ENCODE peak calls at places on chromosome 9, in eight cellular contexts. A, C, E, U, D, T, L and P are unnamed samples.

GRCh38 chr9:35844628-35845301 is 15.7 kb downstream of the TMEM8B start:
- DNase-seq in A (no peak), U (no peak), C (peak; percentile 85), L (peak; percentile 68), D (peak; percentile 31), E (no peak), T (no peak), P (no peak)

GRCh38 chr9:112194969-112195431 is 19.9 kb upstream of the SUSD1 start:
- DNase-seq in D (no peak), T (no peak), E (no peak), U (no peak), L (no peak), A (no peak), C (peak; percentile 61), P (no peak)

GRCh38 chr9:134605351-134605968 is 36.1 kb upstream of the COL5A1 start:
- DNase-seq in L (peak; percentile 43), T (no peak), E (no peak), D (no peak), C (no peak), A (no peak), U (no peak), P (peak; percentile 72)

GRCh38 chr9:132806306-132806705 is 71.8 kb downstream of the AK8 start:
- DNase-seq in E (peak; percentile 24), A (no peak), L (no peak), T (no peak), U (no peak), D (no peak), C (no peak), P (peak; percentile 44)

GRCh38 chr9:95746408-95747165 is 128.9 kb upstream of the ERCC6L2 start:
- DNase-seq in L (no peak), A (no peak), E (no peak), U (no peak), T (no peak), C (no peak), D (no peak), P (no peak)

GRCh38 chr9:132857601-132858342 is 20.3 kb downstream of the AK8 start:
- DNase-seq in E (no peak), D (no peak), U (no peak), T (peak; percentile 45), L (no peak), C (no peak), A (no peak), P (no peak)

GRCh38 chr9:137241490-137242328 is 622 bp downstream of the TUBB4B start:
- DNase-seq in C (no peak), A (peak; percentile 85), U (no peak), L (peak; percentile 71), E (peak; percentile 90), T (peak; percentile 80), D (peak; percentile 41), P (no peak)

GRCh38 chr9:136117291-136118060 is 1.2 kb downstream of the TMEM250 start:
- DNase-seq in T (peak; percentile 71), D (no peak), L (no peak), C (no peak), A (no peak), E (no peak), U (no peak), P (no peak)

GRCh38 chr9:137745541-137745991 is 126.8 kb downstream of the EHMT1 start:
- DNase-seq in A (no peak), U (no peak), T (no peak), E (peak; percentile 71), D (peak; percentile 55), L (no peak), C (peak; percentile 36), P (no peak)

GRCh38 chr9:136833381-136834142 is 8.7 kb upstream of the AJM1 start:
- DNase-seq in T (no peak), L (no peak), D (no peak), E (peak; percentile 51), C (no peak), U (no peak), A (no peak), P (no peak)

GRCh38 chr9:114588671-114589526 is 1.3 kb downstream of the ATP6V1G1 start:
- DNase-seq in T (no peak), E (no peak), U (no peak), C (peak; percentile 42), D (no peak), A (no peak), L (no peak), P (no peak)

GRCh38 chr9:135320943-135321342 is 158.6 kb upstream of the PPP1R26 start:
- DNase-seq in C (no peak), T (no peak), A (no peak), L (no peak), D (no peak), U (no peak), E (no peak), P (no peak)

GRCh38 chr9:36317766-36318165 is 59.5 kb upstream of the GNE start:
- DNase-seq in T (peak; percentile 49), C (no peak), L (no peak), E (peak; percentile 96), A (no peak), D (no peak), U (no peak), P (no peak)

GRCh38 chr9:88488166-88488565 is 46.8 kb upstream of the NXNL2 start:
- DNase-seq in L (no peak), E (no peak), A (no peak), C (no peak), T (no peak), U (no peak), D (no peak), P (no peak)

GRCh38 chr9:22622823-22623222 is 176.2 kb downstream of the DMRTA1 start:
- DNase-seq in U (no peak), C (no peak), D (no peak), T (no peak), L (no peak), E (no peak), A (no peak), P (no peak)

GRCh38 chr9:4080889-4081548 is 218.8 kb downstream of the GLIS3 start:
- DNase-seq in D (no peak), U (no peak), C (no peak), L (no peak), A (no peak), E (no peak), T (no peak), P (no peak)

GRCh38 chr9:72540348-72540873 is 19.0 kb downstream of the TMC1 start:
- DNase-seq in U (no peak), A (no peak), T (no peak), E (no peak), C (peak; percentile 83), D (no peak), L (no peak), P (no peak)

GRCh38 chr9:83957029-83957513 is 22.9 kb downstream of the HNRNPK start:
- DNase-seq in U (no peak), T (no peak), C (no peak), A (no peak), D (no peak), E (no peak), L (no peak), P (no peak)

GRCh38 chr9:125486109-125486508 is 220.9 kb downstream of the MAPKAP1 start:
- DNase-seq in C (no peak), L (no peak), D (no peak), U (no peak), T (no peak), E (no peak), A (no peak), P (no peak)

DNA sequence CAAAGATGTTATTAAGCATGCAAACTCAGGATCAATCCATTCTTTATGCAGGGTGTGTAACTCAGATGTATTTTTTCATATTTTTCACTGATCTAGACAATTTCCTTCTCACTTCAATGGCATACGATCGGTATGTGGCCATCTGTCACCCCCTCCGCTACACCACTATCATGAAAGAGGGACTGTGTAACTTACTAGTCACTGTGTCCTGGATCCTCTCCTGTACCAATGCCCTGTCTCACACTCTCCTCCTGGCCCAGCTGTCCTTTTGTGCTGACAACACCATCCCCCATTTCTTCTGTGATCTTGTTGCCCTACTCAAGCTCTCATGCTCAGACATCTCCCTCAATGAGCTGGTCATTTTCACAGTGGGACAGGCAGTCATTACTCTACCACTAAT is 435 bp downstream of the OR1J4 start:
- DNase-seq in C (no peak), L (no peak), A (no peak), T (no peak), E (no peak), D (no peak), U (no peak), P (no peak)
- H3K9me3 ChIP-seq in C (no peaks in the 10 kb centered on the region), L (no peaks in the 10 kb centered on the region), A (no peaks in the 10 kb centered on the region), T (no peaks in the 10 kb centered on the region), E (no peaks in the 10 kb centered on the region), D (no peaks in the 10 kb centered on the region), U (no peaks in the 10 kb centered on the region), P (no peaks in the 10 kb centered on the region)

GRCh38 chr9:107946364-107947137 is 457.0 kb upstream of the KLF4 start:
- DNase-seq in C (no peak), E (no peak), U (no peak), A (no peak), L (no peak), D (no peak), T (no peak), P (no peak)

GRCh38 chr9:107951511-107951910 is 461.9 kb upstream of the KLF4 start:
- DNase-seq in D (no peak), C (no peak), A (no peak), L (no peak), E (no peak), T (no peak), U (no peak), P (no peak)

GRCh38 chr9:107948086-107948485 is 458.5 kb upstream of the KLF4 start:
- DNase-seq in L (no peak), C (no peak), T (no peak), E (no peak), D (no peak), U (no peak), A (no peak), P (no peak)

GRCh38 chr9:107948601-107949000 is 459.0 kb upstream of the KLF4 start:
- DNase-seq in L (no peak), A (no peak), D (no peak), C (peak; percentile 18), T (no peak), E (no peak), U (no peak), P (no peak)

DNA sequence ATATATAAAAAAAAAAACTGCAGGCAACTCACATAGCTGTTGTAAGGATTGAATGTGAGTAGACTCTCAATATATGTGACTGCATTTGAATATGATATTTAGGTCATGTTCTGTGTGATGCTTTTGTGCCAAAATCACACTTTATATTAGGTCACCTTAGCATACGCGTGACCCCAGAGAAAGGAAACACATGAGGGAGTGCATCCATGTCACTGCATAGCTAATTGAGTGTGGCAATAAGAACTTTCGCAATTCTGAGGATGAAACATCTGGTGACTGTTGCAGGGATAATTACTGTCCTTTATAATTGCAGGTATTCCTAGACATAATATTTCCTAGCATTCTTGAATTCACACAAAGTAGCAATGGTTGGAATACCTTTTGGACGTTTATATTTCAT is 459.5 kb upstream of the KLF4 start:
- DNase-seq in L (no peak), C (no peak), E (no peak), T (no peak), A (no peak), U (no peak), D (no peak), P (no peak)
- TF ChIP-seq CTCF in L (no peak), C (no peak), E (no peak), T (no peak), A (no peak), U (no peak), D (no peak), P (no peak)

GRCh38 chr9:122213589-122214413 is 15.0 kb downstream of the LHX6 start:
- DNase-seq in E (peak; percentile 77), A (peak; percentile 63), D (no peak), T (no peak), L (no peak), C (no peak), U (no peak), P (no peak)
- H3K4me3 ChIP-seq in E (no peak overlapping the region), A (peak overlapping the region; percentile 40), D (peak overlapping the region; percentile 36), T (peak overlapping the region; percentile 30), L (peak overlapping the region; percentile 19), C (no peak overlapping the region), U (peak overlapping the region; percentile 61), P (peak overlapping the region; percentile 27)

GRCh38 chr9:117800389-117800788 is 96.2 kb downstream of the TLR4 start:
- DNase-seq in A (no peak), D (no peak), U (no peak), L (no peak), C (no peak), E (no peak), T (no peak), P (no peak)
- H3K9me3 ChIP-seq in A (no peaks in the 10 kb centered on the region), D (no peaks in the 10 kb centered on the region), U (no peaks in the 10 kb centered on the region), L (no peaks in the 10 kb centered on the region), C (no peaks in the 10 kb centered on the region), E (no peaks in the 10 kb centered on the region), T (no peaks in the 10 kb centered on the region), P (no peaks in the 10 kb centered on the region)